ENCODE peak calls at places on chromosomes 4 and X, in ten cellular contexts. One of them, this sample, is unnamed.
A peak's percentile ranks its signal among the peaks of the same experiment; 100 is the strongest.

GRCh38 chrX:22136711-22137110 is 104.6 kb downstream of the PHEX start:
- DNase-seq in stomach: no peak
- DNase-seq in tibial artery: no peak
- DNase-seq in neural crest cell: no peak
- DNase-seq in chondrocyte: no peak
- DNase-seq in endothelial cell: no peak
- DNase-seq in lower leg skin: no peak
- DNase-seq in AG04449: no peak
- DNase-seq in transverse colon: no peak
- DNase-seq in body of pancreas: no peak
- DNase-seq in this sample: no peak

GRCh38 chr4:41111796-41112195 is 102.5 kb downstream of the APBB2 start:
- DNase-seq in stomach: no peak
- DNase-seq in tibial artery: no peak
- DNase-seq in neural crest cell: no peak
- DNase-seq in chondrocyte: no peak
- DNase-seq in endothelial cell: no peak
- DNase-seq in lower leg skin: no peak
- DNase-seq in AG04449: no peak
- DNase-seq in transverse colon: no peak
- DNase-seq in body of pancreas: no peak
- DNase-seq in this sample: no peak

GRCh38 chr4:128461300-128462103 is 173.9 kb upstream of the PGRMC2 start:
- DNase-seq in stomach: no peak
- DNase-seq in tibial artery: no peak
- DNase-seq in neural crest cell: no peak
- DNase-seq in chondrocyte: no peak
- DNase-seq in endothelial cell: no peak
- DNase-seq in lower leg skin: no peak
- DNase-seq in AG04449: peak; percentile 71
- DNase-seq in transverse colon: no peak
- DNase-seq in body of pancreas: no peak
- DNase-seq in this sample: no peak

GRCh38 chr4:105619193-105619931 is 66.9 kb downstream of the ARHGEF38 start:
- DNase-seq in stomach: peak; percentile 96
- DNase-seq in tibial artery: peak; percentile 65
- DNase-seq in neural crest cell: no peak
- DNase-seq in chondrocyte: no peak
- DNase-seq in endothelial cell: no peak
- DNase-seq in lower leg skin: peak; percentile 55
- DNase-seq in AG04449: no peak
- DNase-seq in transverse colon: peak; percentile 64
- DNase-seq in body of pancreas: peak; percentile 100
- DNase-seq in this sample: no peak

GRCh38 chr4:76836860-76837564 is 60.9 kb downstream of the SOWAHB start:
- DNase-seq in stomach: no peak
- DNase-seq in tibial artery: peak; percentile 23
- DNase-seq in neural crest cell: no peak
- DNase-seq in chondrocyte: no peak
- DNase-seq in endothelial cell: no peak
- DNase-seq in lower leg skin: no peak
- DNase-seq in AG04449: no peak
- DNase-seq in transverse colon: no peak
- DNase-seq in body of pancreas: no peak
- DNase-seq in this sample: no peak

GRCh38 chrX:11944486-11944885 is 186.4 kb downstream of the MSL3 start:
- DNase-seq in stomach: no peak
- DNase-seq in tibial artery: no peak
- DNase-seq in neural crest cell: peak; percentile 44
- DNase-seq in chondrocyte: no peak
- DNase-seq in endothelial cell: peak; percentile 38
- DNase-seq in lower leg skin: no peak
- DNase-seq in AG04449: no peak
- DNase-seq in transverse colon: no peak
- DNase-seq in body of pancreas: no peak
- DNase-seq in this sample: peak; percentile 11

GRCh38 chr4:188031751-188032150 is 36.2 kb downstream of the ZFP42 start:
- DNase-seq in stomach: no peak
- DNase-seq in tibial artery: no peak
- DNase-seq in neural crest cell: no peak
- DNase-seq in chondrocyte: no peak
- DNase-seq in endothelial cell: no peak
- DNase-seq in lower leg skin: no peak
- DNase-seq in AG04449: no peak
- DNase-seq in transverse colon: no peak
- DNase-seq in body of pancreas: no peak
- DNase-seq in this sample: no peak

GRCh38 chrX:38639730-38640129 is 78.4 kb downstream of the TSPAN7 start:
- DNase-seq in stomach: no peak
- DNase-seq in tibial artery: no peak
- DNase-seq in neural crest cell: no peak
- DNase-seq in chondrocyte: no peak
- DNase-seq in endothelial cell: no peak
- DNase-seq in lower leg skin: no peak
- DNase-seq in AG04449: no peak
- DNase-seq in transverse colon: no peak
- DNase-seq in body of pancreas: no peak
- DNase-seq in this sample: no peak

GRCh38 chrX:118181030-118181429 is 64.4 kb upstream of the KLHL13 start:
- DNase-seq in stomach: no peak
- DNase-seq in tibial artery: no peak
- DNase-seq in neural crest cell: no peak
- DNase-seq in chondrocyte: no peak
- DNase-seq in endothelial cell: no peak
- DNase-seq in lower leg skin: no peak
- DNase-seq in AG04449: no peak
- DNase-seq in transverse colon: no peak
- DNase-seq in body of pancreas: no peak
- DNase-seq in this sample: no peak

GRCh38 chrX:3651272-3651671 is 62.2 kb downstream of the PRKX start:
- DNase-seq in stomach: no peak
- DNase-seq in tibial artery: no peak
- DNase-seq in neural crest cell: peak; percentile 6
- DNase-seq in chondrocyte: no peak
- DNase-seq in endothelial cell: no peak
- DNase-seq in lower leg skin: no peak
- DNase-seq in AG04449: no peak
- DNase-seq in transverse colon: no peak
- DNase-seq in body of pancreas: no peak
- DNase-seq in this sample: no peak

GRCh38 chr4:185685804-185686203 is 126.2 kb downstream of the SORBS2 start:
- DNase-seq in stomach: no peak
- DNase-seq in tibial artery: no peak
- DNase-seq in neural crest cell: no peak
- DNase-seq in chondrocyte: no peak
- DNase-seq in endothelial cell: no peak
- DNase-seq in lower leg skin: no peak
- DNase-seq in AG04449: no peak
- DNase-seq in transverse colon: no peak
- DNase-seq in body of pancreas: no peak
- DNase-seq in this sample: no peak

GRCh38 chrX:107676559-107677378 is 48.5 kb downstream of the PRPS1 start:
- DNase-seq in stomach: peak; percentile 77
- DNase-seq in tibial artery: peak; percentile 90
- DNase-seq in neural crest cell: no peak
- DNase-seq in chondrocyte: peak; percentile 98
- DNase-seq in endothelial cell: no peak
- DNase-seq in lower leg skin: peak; percentile 83
- DNase-seq in AG04449: peak; percentile 47
- DNase-seq in transverse colon: peak; percentile 74
- DNase-seq in body of pancreas: peak; percentile 83
- DNase-seq in this sample: no peak

GRCh38 chr4:138892483-138893386 is 122.8 kb upstream of the NOCT start:
- DNase-seq in stomach: no peak
- DNase-seq in tibial artery: no peak
- DNase-seq in neural crest cell: no peak
- DNase-seq in chondrocyte: no peak
- DNase-seq in endothelial cell: no peak
- DNase-seq in lower leg skin: no peak
- DNase-seq in AG04449: no peak
- DNase-seq in transverse colon: no peak
- DNase-seq in body of pancreas: no peak
- DNase-seq in this sample: no peak

GRCh38 chr4:183601381-183601780 is 57.6 kb downstream of the RWDD4 start:
- DNase-seq in stomach: no peak
- DNase-seq in tibial artery: no peak
- DNase-seq in neural crest cell: no peak
- DNase-seq in chondrocyte: no peak
- DNase-seq in endothelial cell: no peak
- DNase-seq in lower leg skin: no peak
- DNase-seq in AG04449: no peak
- DNase-seq in transverse colon: no peak
- DNase-seq in body of pancreas: no peak
- DNase-seq in this sample: no peak

GRCh38 chr4:142164767-142165500 is 528.6 kb downstream of the IL15 start:
- DNase-seq in stomach: no peak
- DNase-seq in tibial artery: no peak
- DNase-seq in neural crest cell: no peak
- DNase-seq in chondrocyte: no peak
- DNase-seq in endothelial cell: no peak
- DNase-seq in lower leg skin: no peak
- DNase-seq in AG04449: no peak
- DNase-seq in transverse colon: no peak
- DNase-seq in body of pancreas: no peak
- DNase-seq in this sample: no peak

GRCh38 chr4:80614319-80614718 is 278.8 kb downstream of the CFAP299 start:
- DNase-seq in stomach: no peak
- DNase-seq in tibial artery: no peak
- DNase-seq in neural crest cell: no peak
- DNase-seq in chondrocyte: no peak
- DNase-seq in endothelial cell: no peak
- DNase-seq in lower leg skin: no peak
- DNase-seq in AG04449: no peak
- DNase-seq in transverse colon: no peak
- DNase-seq in body of pancreas: no peak
- DNase-seq in this sample: no peak

GRCh38 chrX:128517691-128518090 is 465.5 kb upstream of the ACTRT1 start:
- DNase-seq in stomach: no peak
- DNase-seq in tibial artery: no peak
- DNase-seq in neural crest cell: no peak
- DNase-seq in chondrocyte: peak; percentile 34
- DNase-seq in endothelial cell: no peak
- DNase-seq in lower leg skin: no peak
- DNase-seq in AG04449: no peak
- DNase-seq in transverse colon: no peak
- DNase-seq in body of pancreas: no peak
- DNase-seq in this sample: no peak

GRCh38 chrX:128518508-128518907 is 466.3 kb upstream of the ACTRT1 start:
- DNase-seq in stomach: no peak
- DNase-seq in tibial artery: no peak
- DNase-seq in neural crest cell: no peak
- DNase-seq in chondrocyte: no peak
- DNase-seq in endothelial cell: peak; percentile 3
- DNase-seq in lower leg skin: no peak
- DNase-seq in AG04449: no peak
- DNase-seq in transverse colon: no peak
- DNase-seq in body of pancreas: no peak
- DNase-seq in this sample: no peak
- TF ChIP-seq CTCF in stomach: no peak
- TF ChIP-seq CTCF in tibial artery: no peak
- TF ChIP-seq CTCF in neural crest cell: peak; percentile 60
- TF ChIP-seq CTCF in chondrocyte: peak; percentile 56
- TF ChIP-seq CTCF in endothelial cell: no peak
- TF ChIP-seq CTCF in lower leg skin: no peak
- TF ChIP-seq CTCF in AG04449: no peak
- TF ChIP-seq CTCF in transverse colon: no peak
- TF ChIP-seq CTCF in body of pancreas: no peak
- TF ChIP-seq CTCF in this sample: peak; percentile 43

GRCh38 chrX:136397001-136397400 is 90.7 kb upstream of the BRS3 start:
- DNase-seq in stomach: no peak
- DNase-seq in tibial artery: no peak
- DNase-seq in neural crest cell: no peak
- DNase-seq in chondrocyte: no peak
- DNase-seq in endothelial cell: no peak
- DNase-seq in lower leg skin: no peak
- DNase-seq in AG04449: no peak
- DNase-seq in transverse colon: no peak
- DNase-seq in body of pancreas: no peak
- DNase-seq in this sample: no peak
- TF ChIP-seq CTCF in stomach: no peak
- TF ChIP-seq CTCF in tibial artery: no peak
- TF ChIP-seq CTCF in neural crest cell: no peak
- TF ChIP-seq CTCF in chondrocyte: no peak
- TF ChIP-seq CTCF in endothelial cell: no peak
- TF ChIP-seq CTCF in lower leg skin: no peak
- TF ChIP-seq CTCF in AG04449: no peak
- TF ChIP-seq CTCF in transverse colon: no peak
- TF ChIP-seq CTCF in body of pancreas: no peak
- TF ChIP-seq CTCF in this sample: no peak

GRCh38 chr4:6345096-6345830 is 75.6 kb downstream of the WFS1 start:
- DNase-seq in stomach: no peak
- DNase-seq in tibial artery: no peak
- DNase-seq in neural crest cell: no peak
- DNase-seq in chondrocyte: peak; percentile 70
- DNase-seq in endothelial cell: no peak
- DNase-seq in lower leg skin: no peak
- DNase-seq in AG04449: no peak
- DNase-seq in transverse colon: no peak
- DNase-seq in body of pancreas: no peak
- DNase-seq in this sample: no peak

GRCh38 chr4:6342530-6343293 is 73.1 kb downstream of the WFS1 start:
- DNase-seq in stomach: no peak
- DNase-seq in tibial artery: peak; percentile 76
- DNase-seq in neural crest cell: no peak
- DNase-seq in chondrocyte: peak; percentile 32
- DNase-seq in endothelial cell: no peak
- DNase-seq in lower leg skin: no peak
- DNase-seq in AG04449: no peak
- DNase-seq in transverse colon: no peak
- DNase-seq in body of pancreas: peak; percentile 47
- DNase-seq in this sample: no peak

GRCh38 chr4:6345866-6346265 is 76.2 kb downstream of the WFS1 start:
- DNase-seq in stomach: no peak
- DNase-seq in tibial artery: no peak
- DNase-seq in neural crest cell: no peak
- DNase-seq in chondrocyte: peak; percentile 77
- DNase-seq in endothelial cell: no peak
- DNase-seq in lower leg skin: no peak
- DNase-seq in AG04449: no peak
- DNase-seq in transverse colon: no peak
- DNase-seq in body of pancreas: no peak
- DNase-seq in this sample: no peak

GRCh38 chr4:6341696-6342095 is 72.0 kb downstream of the WFS1 start:
- DNase-seq in stomach: no peak
- DNase-seq in tibial artery: no peak
- DNase-seq in neural crest cell: no peak
- DNase-seq in chondrocyte: no peak
- DNase-seq in endothelial cell: no peak
- DNase-seq in lower leg skin: no peak
- DNase-seq in AG04449: no peak
- DNase-seq in transverse colon: no peak
- DNase-seq in body of pancreas: no peak
- DNase-seq in this sample: no peak

GRCh38 chr4:6343950-6344408 is 74.3 kb downstream of the WFS1 start:
- DNase-seq in stomach: peak; percentile 65
- DNase-seq in tibial artery: no peak
- DNase-seq in neural crest cell: no peak
- DNase-seq in chondrocyte: peak; percentile 55
- DNase-seq in endothelial cell: no peak
- DNase-seq in lower leg skin: no peak
- DNase-seq in AG04449: peak; percentile 19
- DNase-seq in transverse colon: no peak
- DNase-seq in body of pancreas: peak; percentile 46
- DNase-seq in this sample: no peak
- TF ChIP-seq CTCF in stomach: no peak
- TF ChIP-seq CTCF in tibial artery: no peak
- TF ChIP-seq CTCF in neural crest cell: no peak
- TF ChIP-seq CTCF in chondrocyte: no peak
- TF ChIP-seq CTCF in endothelial cell: no peak
- TF ChIP-seq CTCF in lower leg skin: no peak
- TF ChIP-seq CTCF in AG04449: no peak
- TF ChIP-seq CTCF in transverse colon: no peak
- TF ChIP-seq CTCF in body of pancreas: no peak
- TF ChIP-seq CTCF in this sample: peak; percentile 20

GRCh38 chrX:126770179-126770578 is 49.4 kb upstream of the PRR32 start:
- DNase-seq in stomach: no peak
- DNase-seq in tibial artery: no peak
- DNase-seq in neural crest cell: peak; percentile 12
- DNase-seq in chondrocyte: no peak
- DNase-seq in endothelial cell: peak; percentile 17
- DNase-seq in lower leg skin: no peak
- DNase-seq in AG04449: no peak
- DNase-seq in transverse colon: no peak
- DNase-seq in body of pancreas: peak; percentile 7
- DNase-seq in this sample: no peak
- TF ChIP-seq CTCF in stomach: no peak
- TF ChIP-seq CTCF in tibial artery: peak; percentile 38
- TF ChIP-seq CTCF in neural crest cell: peak; percentile 75
- TF ChIP-seq CTCF in chondrocyte: peak; percentile 66
- TF ChIP-seq CTCF in endothelial cell: peak; percentile 42
- TF ChIP-seq CTCF in lower leg skin: no peak
- TF ChIP-seq CTCF in AG04449: no peak
- TF ChIP-seq CTCF in transverse colon: no peak
- TF ChIP-seq CTCF in body of pancreas: peak; percentile 26
- TF ChIP-seq CTCF in this sample: peak; percentile 70

This sample was measured in progenitor cell of endocrine pancreas.